ENCODE peak calls at places on chromosomes 1 and 21, in ten cellular contexts. B is Peyer's patch; W is tibial artery; C is prostate gland; M is NT2/D1; E is effector memory CD4-positive, alpha-beta T cell; D is cardiac muscle cell; S is ovary; K is lower lobe of right lung; Y is body of pancreas. A is an unnamed sample.

GRCh38 chr1:172383541-172383940 is 36.9 kb upstream of the C1orf105 start:
- DNase-seq in D (peak; percentile 66), M (no peak), C (no peak), K (no peak), S (no peak), B (no peak), E (no peak), W (no peak), Y (no peak), A (no peak)

GRCh38 chr1:207644852-207645631 is at the start of gene CR1L:
- DNase-seq in M (no peak), K (peak; percentile 88), B (peak; percentile 82), C (peak; percentile 65), D (peak; percentile 67), W (peak; percentile 86), E (peak; percentile 46), Y (peak; percentile 83), S (peak; percentile 50), A (no peak)

GRCh38 chr1:117605164-117605810 is 561 bp upstream of the TENT5C start:
- DNase-seq in D (peak; percentile 27), Y (peak; percentile 61), B (no peak), C (peak; percentile 61), S (no peak), K (peak; percentile 73), E (no peak), M (peak; percentile 16), W (peak; percentile 74), A (no peak)

GRCh38 chr1:241639653-241640148 is 468 bp downstream of the CHML start:
- DNase-seq in W (peak; percentile 67), S (peak; percentile 26), M (no peak), K (peak; percentile 77), Y (no peak), E (no peak), D (peak; percentile 44), B (peak; percentile 58), C (peak; percentile 16), A (peak; percentile 67)

GRCh38 chr1:102435483-102435882 is 438.8 kb upstream of the OLFM3 start:
- DNase-seq in B (no peak), C (no peak), K (no peak), S (no peak), W (no peak), M (no peak), D (no peak), E (no peak), Y (no peak), A (no peak)

GRCh38 chr21:15624646-15625045 is 105.1 kb upstream of the USP25 start:
- DNase-seq in W (no peak), B (no peak), C (no peak), D (no peak), K (no peak), S (no peak), E (no peak), Y (no peak), M (no peak), A (no peak)

GRCh38 chr1:46203738-46204405 is 738 bp downstream of the LURAP1 start:
- DNase-seq in S (no peak), M (no peak), K (no peak), D (no peak), Y (no peak), B (no peak), E (no peak), W (no peak), C (no peak), A (peak; percentile 9)

GRCh38 chr1:97989094-97989680 is 68.4 kb upstream of the DPYD start:
- DNase-seq in C (no peak), Y (no peak), M (no peak), S (no peak), E (no peak), B (no peak), W (no peak), K (no peak), D (peak; percentile 54), A (no peak)

GRCh38 chr1:228396770-228397453 is 9.7 kb downstream of the TRIM11 start:
- DNase-seq in E (no peak), B (peak; percentile 43), C (no peak), W (peak; percentile 51), Y (peak; percentile 10), M (no peak), K (peak; percentile 30), S (peak; percentile 7), D (no peak), A (no peak)

GRCh38 chr1:112735752-112736151 is 20.6 kb upstream of the PPM1J start:
- DNase-seq in K (no peak), Y (no peak), D (peak; percentile 35), W (no peak), C (no peak), S (no peak), E (no peak), B (no peak), M (no peak), A (no peak)

GRCh38 chr1:27666791-27667254 is 5.2 kb downstream of the IFI6 start:
- DNase-seq in K (no peak), S (no peak), W (peak; percentile 48), D (no peak), M (no peak), Y (no peak), C (no peak), E (no peak), B (no peak), A (no peak)

GRCh38 chr1:175204285-175204684 is 11.7 kb upstream of the KIAA0040 start:
- DNase-seq in Y (no peak), K (no peak), W (no peak), S (no peak), C (no peak), E (no peak), M (no peak), B (no peak), D (no peak), A (no peak)

GRCh38 chr21:23401278-23401677 is 2206.0 kb downstream of the MRPL39 start:
- DNase-seq in M (peak; percentile 16), Y (no peak), S (no peak), C (no peak), E (no peak), K (no peak), D (peak; percentile 2), B (no peak), W (no peak), A (peak; percentile 28)

GRCh38 chr1:182280521-182280920 is 111.1 kb downstream of the GLUL start:
- DNase-seq in D (no peak), Y (no peak), E (no peak), W (no peak), C (no peak), S (no peak), M (no peak), B (no peak), K (no peak), A (no peak)

GRCh38 chr1:41795205-41795762 is 123.4 kb downstream of the HIVEP3 start:
- DNase-seq in Y (no peak), C (no peak), M (no peak), D (peak; percentile 63), B (no peak), S (no peak), K (no peak), W (no peak), E (no peak), A (no peak)

GRCh38 chr1:212557739-212558664 is 50.6 kb upstream of the ATF3 start:
- DNase-seq in M (peak; percentile 40), D (peak; percentile 54), W (peak; percentile 83), B (peak; percentile 77), K (peak; percentile 83), E (no peak), S (peak; percentile 43), C (peak; percentile 46), Y (peak; percentile 66), A (no peak)

GRCh38 chr1:209747580-209748262 is 8.1 kb upstream of the TRAF3IP3 start:
- DNase-seq in D (peak; percentile 97), C (peak; percentile 89), B (peak; percentile 97), Y (peak; percentile 97), K (peak; percentile 94), E (peak; percentile 75), W (peak; percentile 92), S (peak; percentile 96), M (peak; percentile 98), A (peak; percentile 87)
- H3K4me3 ChIP-seq in D (no peak overlapping the region), C (peak overlapping the region; percentile 13), B (peak overlapping the region; percentile 16), Y (no peak overlapping the region), K (peak overlapping the region; percentile 39), E (peak overlapping the region; percentile 43), W (peak overlapping the region; percentile 25), S (no peak overlapping the region), M (no peak overlapping the region), A (no peak overlapping the region)

DNA sequence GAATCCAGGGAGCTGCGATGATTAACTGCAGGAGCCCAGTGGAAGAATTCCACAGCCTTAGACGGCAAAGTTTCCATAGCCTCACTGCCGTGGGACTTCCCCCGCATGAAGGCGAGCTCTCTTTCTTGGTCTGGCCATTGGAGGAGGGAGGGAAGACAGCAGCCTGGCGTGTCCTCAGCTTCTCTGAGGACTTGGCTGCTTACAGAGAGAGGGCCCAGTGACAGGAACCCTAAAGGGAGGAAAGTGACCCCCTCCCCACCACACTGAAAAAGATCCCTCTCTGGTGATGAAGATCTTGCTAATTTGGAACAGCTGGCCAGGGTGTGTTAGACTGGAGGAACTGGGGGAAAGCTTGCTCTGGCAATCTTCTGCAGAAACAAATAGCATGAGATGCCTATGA is 41.0 kb downstream of the ATP2B4 start:
- DNase-seq in E (no peak), C (no peak), Y (no peak), D (no peak), M (no peak), S (no peak), W (no peak), K (no peak), B (no peak), A (no peak)
- H3K4me1 ChIP-seq in E (peaks cover 46% of the 10 kb centered on the region), C (no peaks in the 10 kb centered on the region), Y (peaks cover 33% of the 10 kb centered on the region), D (peaks cover 10% of the 10 kb centered on the region), M (peaks cover 26% of the 10 kb centered on the region), S (peaks cover 22% of the 10 kb centered on the region), W (peaks cover 71% of the 10 kb centered on the region), K (peaks cover 57% of the 10 kb centered on the region), B (no peaks in the 10 kb centered on the region), A (peaks cover 4% of the 10 kb centered on the region)

DNA sequence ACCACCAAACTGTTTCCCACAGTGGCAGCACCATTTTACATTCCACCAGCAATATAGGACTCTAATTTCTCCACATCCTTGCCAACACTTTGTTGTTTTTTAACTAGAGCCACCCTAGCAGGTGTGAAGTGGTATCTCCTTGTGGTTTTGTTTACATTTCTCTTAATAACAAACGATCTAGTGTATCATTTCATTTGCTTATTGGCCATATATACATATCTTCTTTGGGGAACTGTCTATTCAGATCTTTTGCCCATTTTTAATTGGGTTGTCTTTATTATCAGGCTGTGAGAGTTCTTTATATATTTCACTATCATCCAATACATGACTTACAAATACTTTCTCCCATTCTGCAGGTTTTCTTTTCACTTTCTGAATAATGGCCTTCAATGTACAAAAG is 18.0 kb downstream of the TRIM33 start:
- DNase-seq in B (no peak), M (no peak), K (no peak), W (no peak), D (no peak), S (no peak), E (no peak), Y (no peak), C (no peak), A (no peak)
- H3K9me3 ChIP-seq in B (no peaks in the 10 kb centered on the region), M (peaks cover 6% of the 10 kb centered on the region), K (peaks cover 8% of the 10 kb centered on the region), W (no peaks in the 10 kb centered on the region), D (no peaks in the 10 kb centered on the region), S (no peaks in the 10 kb centered on the region), E (no peaks in the 10 kb centered on the region), Y (no peaks in the 10 kb centered on the region), C (no peaks in the 10 kb centered on the region), A (no peaks in the 10 kb centered on the region)

DNA sequence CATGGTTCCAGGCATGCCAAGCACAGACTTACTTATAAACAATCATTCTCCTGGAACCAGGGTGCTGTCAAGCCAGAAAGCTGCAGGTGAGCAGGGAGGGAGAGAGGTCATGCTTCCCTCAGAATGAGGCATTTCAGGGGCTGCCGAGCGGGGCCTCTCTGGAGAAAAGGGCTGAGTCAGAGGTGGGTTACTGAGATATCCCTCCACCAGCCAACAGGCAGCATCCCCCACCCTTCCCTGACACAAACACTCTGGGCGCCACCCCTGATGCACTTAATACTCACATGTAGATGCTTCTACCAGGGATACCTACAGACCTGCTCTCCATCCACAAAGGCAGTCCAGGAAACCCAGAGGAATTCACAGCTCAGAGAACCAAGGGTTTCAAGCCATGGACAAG is 13.1 kb downstream of the STK40 start:
- DNase-seq in M (no peak), W (no peak), Y (no peak), C (no peak), B (no peak), K (no peak), D (no peak), S (no peak), E (no peak), A (no peak)
- H3K4me3 ChIP-seq in M (no peak overlapping the region), W (no peak overlapping the region), Y (no peak overlapping the region), C (no peak overlapping the region), B (no peak overlapping the region), K (no peak overlapping the region), D (no peak overlapping the region), S (no peak overlapping the region), E (no peak overlapping the region), A (no peak overlapping the region)